ENCODE peak calls at places on chromosomes 2 and 18, in four cellular contexts. K, A, U and G are unnamed samples.

GRCh38 chr2:27356056-27356381 is 545 bp downstream of the GTF3C2 start:
- DNase-seq in A (peak; percentile 64), K (peak; percentile 75), U (no peak), G (no peak)

GRCh38 chr2:102030855-102031527 is 39.2 kb downstream of the IL1R2 start:
- DNase-seq in K (no peak), U (no peak), A (no peak), G (no peak)

GRCh38 chr2:229779650-229780049 is 65.3 kb upstream of the DNER start:
- DNase-seq in A (no peak), K (no peak), U (no peak), G (no peak)

GRCh38 chr2:70523996-70524965 is 29.3 kb downstream of the TGFA start:
- DNase-seq in K (peak; percentile 98), A (peak; percentile 79), U (no peak), G (no peak)

GRCh38 chr2:17194083-17194482 is 324.2 kb downstream of the RAD51AP2 start:
- DNase-seq in A (no peak), U (no peak), K (no peak), G (no peak)

GRCh38 chr2:199471443-199472057 is 13.8 kb upstream of the SATB2 start:
- DNase-seq in A (peak; percentile 89), U (peak; percentile 18), K (no peak), G (no peak)

GRCh38 chr2:238272156-238272555 is 16.3 kb downstream of the PER2 start:
- DNase-seq in K (no peak), U (no peak), A (no peak), G (no peak)

GRCh38 chr2:178761759-178762371 is 45.4 kb downstream of the TTN start:
- DNase-seq in A (no peak), K (peak; percentile 75), U (peak; percentile 3), G (no peak)

GRCh38 chr2:47254464-47254863 is 99.4 kb upstream of the STPG4 start:
- DNase-seq in K (no peak), A (no peak), U (no peak), G (no peak)

GRCh38 chr2:1010373-1011017 is 59.8 kb downstream of the SNTG2 start:
- DNase-seq in A (no peak), K (no peak), U (no peak), G (no peak)

GRCh38 chr2:70270323-70270722 is 12.4 kb downstream of the PCYOX1 start:
- DNase-seq in U (no peak), A (no peak), K (no peak), G (no peak)

GRCh38 chr2:126823951-126824350 is 74.7 kb upstream of the TEX51 start:
- DNase-seq in U (no peak), K (no peak), A (no peak), G (no peak)

GRCh38 chr18:39380823-39381222 is 1815.2 kb upstream of the CELF4 start:
- DNase-seq in U (no peak), K (no peak), A (no peak), G (no peak)

GRCh38 chr2:65608966-65609365 is 176.6 kb upstream of the SPRED2 start:
- DNase-seq in K (no peak), U (no peak), A (no peak), G (no peak)

GRCh38 chr2:137208361-137208973 is 443.1 kb downstream of the THSD7B start:
- DNase-seq in A (no peak), U (no peak), K (no peak), G (peak; percentile 33)

GRCh38 chr2:209499071-209499470 is 75.2 kb downstream of the MAP2 start:
- DNase-seq in K (peak; percentile 36), U (no peak), A (no peak), G (no peak)

GRCh38 chr2:146240376-146240775 is 1604.5 kb upstream of the ACVR2A start:
- DNase-seq in U (no peak), K (no peak), A (no peak), G (no peak)

GRCh38 chr2:232530626-232531260 is 4.8 kb downstream of the CHRND start:
- DNase-seq in K (no peak), A (peak; percentile 38), U (no peak), G (no peak)

GRCh38 chr2:113157897-113158753 is 15.6 kb upstream of the PSD4 start:
- DNase-seq in K (peak; percentile 73), A (no peak), U (no peak), G (no peak)

DNA sequence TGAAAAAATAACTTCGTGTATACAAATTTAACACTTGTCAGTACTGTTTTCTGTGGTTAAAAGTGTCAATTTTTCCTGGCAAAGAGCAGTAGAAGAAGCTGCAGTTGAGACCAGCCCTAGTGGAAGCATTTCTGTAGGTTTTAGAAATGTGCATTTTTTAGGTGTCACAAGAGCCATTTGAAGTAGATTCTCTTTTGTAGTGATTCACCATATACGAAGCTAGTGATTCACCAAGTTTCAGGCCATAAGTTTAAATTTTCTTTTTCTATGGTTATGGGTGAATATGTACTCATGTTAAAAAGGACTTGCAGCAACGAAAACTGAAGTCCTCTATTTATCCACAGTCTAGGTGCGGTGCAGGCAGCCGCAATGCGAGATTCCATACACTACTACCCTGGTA is 4.2 kb downstream of the NABP1 start:
- DNase-seq in K (no peak), A (no peak), U (no peak), G (no peak)
- H3K4me3 ChIP-seq in K (peak overlapping the region; percentile 45), A (no peak overlapping the region), U (no peak overlapping the region), G (no peak overlapping the region)

GRCh38 chr2:148490840-148491439 is 153.6 kb upstream of the EPC2 start:
- DNase-seq in K (no peak), U (no peak), A (no peak), G (no peak)

DNA sequence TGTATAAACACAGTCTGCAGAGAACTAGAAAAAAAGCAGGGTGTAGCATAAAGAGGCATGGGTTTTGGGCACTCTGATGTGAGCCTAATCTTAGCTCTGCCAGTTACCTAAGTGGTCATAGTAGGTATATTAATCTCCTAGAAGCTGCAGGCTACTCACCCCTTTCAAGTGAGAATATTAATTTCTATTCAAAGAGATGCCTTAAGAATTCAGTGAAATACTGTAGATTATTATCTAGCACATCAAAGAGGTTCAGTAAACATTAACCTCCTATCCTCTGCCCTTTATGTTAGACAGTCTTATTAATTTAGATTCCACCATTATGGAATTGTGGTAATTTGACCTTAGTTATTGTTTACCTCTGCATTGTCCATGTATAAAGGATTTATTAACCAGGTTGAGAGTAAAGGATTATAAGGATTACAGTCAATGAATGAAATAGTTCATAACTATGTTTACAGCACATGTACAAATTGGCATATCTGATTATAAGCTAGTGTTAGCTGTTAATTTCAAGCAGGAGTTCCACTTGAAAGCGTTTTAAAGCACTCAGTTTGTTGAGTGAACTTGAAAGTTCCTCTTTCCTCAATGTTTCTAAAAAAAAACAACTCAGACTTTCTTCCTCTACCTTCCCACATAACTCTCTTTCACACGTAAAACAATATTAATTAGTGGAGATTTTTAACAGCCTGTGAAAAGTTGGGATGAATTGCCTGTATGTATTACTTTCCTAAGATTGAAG is 150.6 kb upstream of the EPC2 start:
- DNase-seq in U (no peak), K (no peak), A (no peak), G (no peak)
- H3K4me3 ChIP-seq in U (no peak overlapping the region), K (no peak overlapping the region), A (no peak overlapping the region), G (no peak overlapping the region)

GRCh38 chr2:104890670-104891069 is 36.8 kb downstream of the POU3F3 start:
- DNase-seq in U (no peak), A (no peak), K (peak; percentile 8), G (no peak)
- H3K4me3 ChIP-seq in U (no peak overlapping the region), A (no peak overlapping the region), K (no peak overlapping the region), G (no peak overlapping the region)

GRCh38 chr18:58649966-58650816 is 21.1 kb upstream of the MALT1 start:
- DNase-seq in A (no peak), U (no peak), K (no peak), G (no peak)
- H3K4me3 ChIP-seq in A (no peak overlapping the region), U (no peak overlapping the region), K (no peak overlapping the region), G (no peak overlapping the region)